ENCODE peak calls at places on chromosomes 12 and 14, in seven cellular contexts. N, Y, W, D, E, K and G are unnamed samples.

GRCh38 chr12:71661977-71662522 is 1.6 kb downstream of the ZFC3H1 start:
- DNase-seq in N (no peak), K (no peak), W (no peak), D (peak), E (no peak), Y (no peak), G (no peak)

GRCh38 chr14:91317381-91318313 is 73.1 kb upstream of the GPR68 start:
- DNase-seq in D (no peak), Y (no peak), E (peak), W (no peak), K (no peak), N (no peak), G (peak)

GRCh38 chr12:56728139-56728861 is 3.2 kb upstream of the NACA start:
- DNase-seq in W (no peak), D (no peak), E (no peak), N (no peak), Y (no peak), K (no peak), G (no peak)

GRCh38 chr14:54147285-54147684 is 190.7 kb upstream of the BMP4 start:
- DNase-seq in K (no peak), N (no peak), Y (no peak), E (no peak), W (no peak), D (no peak), G (no peak)

GRCh38 chr12:6367065-6367968 is 8.0 kb downstream of the SCNN1A start:
- DNase-seq in D (no peak), K (no peak), E (no peak), Y (no peak), W (peak), N (no peak), G (no peak)

GRCh38 chr14:69284170-69284569 is 24.2 kb downstream of the GALNT16 start:
- DNase-seq in N (no peak), E (no peak), D (no peak), W (no peak), Y (no peak), K (no peak), G (no peak)

GRCh38 chr14:75247286-75247922 is 31.2 kb upstream of the FOS start:
- DNase-seq in N (no peak), E (no peak), K (no peak), Y (no peak), D (no peak), W (peak), G (no peak)

GRCh38 chr12:123983822-123984485 is 10.9 kb downstream of the ZNF664 start:
- DNase-seq in K (peak), D (peak), Y (peak), W (peak), N (peak), E (peak), G (no peak)

GRCh38 chr14:62039871-62040270 is 277.7 kb downstream of the SNAPC1 start:
- DNase-seq in E (no peak), D (no peak), Y (no peak), K (no peak), N (no peak), W (peak), G (no peak)

GRCh38 chr14:81269100-81269978 is 48.6 kb upstream of the GTF2A1 start:
- DNase-seq in K (peak), N (peak), Y (peak), W (peak), E (peak), D (peak), G (no peak)

GRCh38 chr12:3726455-3726854 is 26.5 kb downstream of the CRACR2A start:
- DNase-seq in D (no peak), K (no peak), W (no peak), Y (no peak), N (no peak), E (no peak), G (no peak)

GRCh38 chr12:107522692-107523477 is 162.7 kb upstream of the PWP1 start:
- DNase-seq in K (no peak), N (no peak), D (no peak), W (no peak), E (no peak), Y (no peak), G (no peak)

GRCh38 chr12:27914956-27915355 is 57.6 kb downstream of the PTHLH start:
- DNase-seq in K (no peak), W (no peak), N (no peak), E (no peak), D (no peak), Y (peak), G (no peak)

GRCh38 chr14:91127411-91127810 is 13.5 kb downstream of the DGLUCY start:
- DNase-seq in D (no peak), Y (no peak), K (peak), W (no peak), E (peak), N (no peak), G (peak)

GRCh38 chr14:92385561-92385960 is 62.6 kb downstream of the SLC24A4 start:
- DNase-seq in N (no peak), K (no peak), W (no peak), Y (no peak), D (no peak), E (no peak), G (no peak)

GRCh38 chr14:105999361-106000028 is 473.1 kb downstream of the TMEM121 start:
- DNase-seq in W (peak), K (no peak), N (no peak), Y (peak), D (no peak), E (no peak), G (peak)

GRCh38 chr14:70121521-70121920 is 67.2 kb downstream of the SLC8A3 start:
- DNase-seq in D (no peak), E (no peak), Y (no peak), K (no peak), N (no peak), W (no peak), G (no peak)

GRCh38 chr12:27537855-27538675 is 14.1 kb downstream of the PPFIBP1 start:
- DNase-seq in N (no peak), D (peak), K (no peak), W (no peak), E (no peak), Y (no peak), G (no peak)

GRCh38 chr12:38850463-38850862 is 54.9 kb downstream of the CPNE8 start:
- DNase-seq in D (peak), W (no peak), N (no peak), K (no peak), Y (no peak), E (no peak), G (no peak)

GRCh38 chr14:103404920-103405319 is 19.7 kb downstream of the MARK3 start:
- DNase-seq in K (no peak), D (no peak), N (no peak), W (no peak), Y (no peak), E (no peak), G (no peak)

GRCh38 chr12:23222801-23223200 is 597.8 kb downstream of the ETNK1 start:
- DNase-seq in K (no peak), N (no peak), Y (no peak), E (no peak), W (no peak), D (no peak), G (no peak)

GRCh38 chr14:52802597-52802996 is 11.2 kb upstream of the GNPNAT1 start:
- DNase-seq in E (peak), N (no peak), W (no peak), D (peak), Y (no peak), K (no peak), G (no peak)